ENCODE peak calls at places on chromosomes 2 and 18, in seven cellular contexts. T, W, Q, X, O, N and P are unnamed samples.

GRCh38 chr2:10495988-10496313 is 47.8 kb upstream of the ODC1 start:
- DNase-seq in T (no peak), W (no peak), Q (no peak), X (no peak), O (no peak), N (no peak), P (no peak)

GRCh38 chr18:79971986-79972385 is 7.5 kb downstream of the HSBP1L1 start:
- DNase-seq in T (no peak), W (no peak), Q (no peak), X (no peak), O (no peak), N (no peak), P (no peak)

GRCh38 chr2:86298411-86299390 is 38.7 kb downstream of the REEP1 start:
- DNase-seq in T (no peak), W (no peak), Q (no peak), X (no peak), O (no peak), N (no peak), P (no peak)

GRCh38 chr2:156892449-156893335 is 364.8 kb upstream of the GALNT5 start:
- DNase-seq in T (no peak), W (peak; percentile 60), Q (no peak), X (no peak), O (peak; percentile 9), N (no peak), P (no peak)

GRCh38 chr2:118403658-118404451 is 315.6 kb downstream of the INSIG2 start:
- DNase-seq in T (no peak), W (no peak), Q (no peak), X (no peak), O (no peak), N (no peak), P (no peak)

GRCh38 chr2:69890881-69891280 is 2.9 kb upstream of the SNRNP27 start:
- DNase-seq in T (no peak), W (no peak), Q (no peak), X (no peak), O (no peak), N (no peak), P (no peak)

GRCh38 chr2:184530239-184530638 is 68.1 kb upstream of the ZNF804A start:
- DNase-seq in T (no peak), W (no peak), Q (no peak), X (no peak), O (peak; percentile 4), N (peak; percentile 34), P (no peak)

GRCh38 chr18:77054606-77055428 is 77.8 kb downstream of the MBP start:
- DNase-seq in T (peak; percentile 75), W (peak; percentile 93), Q (peak; percentile 81), X (peak; percentile 56), O (peak; percentile 61), N (peak; percentile 93), P (peak; percentile 73)

DNA sequence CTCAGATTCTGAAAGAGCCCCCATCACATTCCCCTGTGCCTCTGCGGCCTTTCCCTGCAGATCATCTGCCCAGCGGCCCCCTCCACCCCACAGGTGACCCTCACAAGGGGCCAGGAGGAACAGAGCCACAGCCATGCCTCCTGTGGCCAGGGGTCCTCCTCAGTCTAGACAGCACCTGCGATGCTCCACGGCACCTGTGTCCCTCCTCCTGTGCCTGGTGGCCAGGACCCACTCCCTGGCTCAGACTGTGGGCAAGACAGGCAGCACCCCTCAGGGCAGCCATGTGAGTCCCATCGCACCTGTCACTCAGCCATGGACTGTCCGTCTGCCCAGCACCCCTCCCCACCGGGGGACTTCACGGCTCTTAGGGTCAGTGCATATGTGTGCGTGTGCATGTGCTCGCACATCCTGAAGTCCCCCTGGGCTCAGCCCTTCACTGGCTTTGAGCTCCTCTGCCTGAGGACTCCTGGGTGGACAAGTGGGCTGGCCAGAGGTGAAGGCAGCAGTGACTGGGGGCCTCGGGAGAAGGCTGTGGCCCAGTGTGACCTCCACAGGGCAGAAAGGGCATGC is 237.7 kb downstream of the ATAD2B start:
- DNase-seq in T (no peak), W (no peak), Q (no peak), X (no peak), O (no peak), N (no peak), P (no peak)
- TF ChIP-seq POLR2A in T (no peak), W (no peak), Q (no peak), X (no peak), O (no peak), N (no peak), P (no peak)

DNA sequence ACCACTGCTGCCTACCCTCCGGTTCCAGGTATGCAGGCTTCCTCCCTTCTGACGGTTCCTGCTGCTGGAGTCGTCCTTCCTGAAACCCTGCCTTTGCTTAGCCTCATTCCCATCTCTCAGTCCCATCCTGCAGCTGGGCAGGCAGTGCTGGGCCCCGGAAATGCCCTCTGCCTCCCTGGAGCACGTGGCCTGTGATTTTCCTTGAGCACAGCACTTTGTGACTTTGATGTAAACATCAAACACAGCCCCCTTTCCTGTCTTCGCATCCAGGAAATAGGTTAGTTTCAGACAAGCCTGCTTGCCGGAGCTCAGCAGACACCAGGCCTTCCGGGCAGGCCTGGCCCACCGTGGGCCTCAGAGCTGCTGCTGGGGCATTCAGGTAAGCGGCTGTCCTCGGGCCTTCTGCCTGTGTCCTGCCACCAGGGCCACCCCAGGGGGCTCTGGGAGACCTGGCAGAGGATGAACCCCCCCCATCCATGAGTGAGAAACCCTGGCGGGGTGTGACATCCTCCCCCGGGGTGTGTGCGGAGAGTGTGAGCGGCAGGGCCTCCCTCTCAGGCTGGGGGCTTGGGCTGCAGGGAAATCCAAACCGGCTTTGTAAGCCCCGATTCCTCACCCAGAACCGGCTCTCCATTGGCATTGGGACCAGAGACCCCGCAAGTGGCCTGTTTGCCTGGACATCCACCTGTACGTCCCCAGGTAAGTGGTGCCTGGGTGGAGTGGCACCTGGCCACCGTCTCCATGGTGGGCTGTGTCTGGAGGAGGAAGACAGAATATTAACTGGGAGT is at the start of gene ZAP70:
- DNase-seq in T (no peak), W (no peak), Q (no peak), X (no peak), O (peak; percentile 5), N (peak; percentile 65), P (no peak)
- TF ChIP-seq POLR2A in T (no peak), W (no peak), Q (no peak), X (no peak), O (no peak), N (no peak), P (no peak)

GRCh38 chr2:46460241-46460921 is 19.0 kb upstream of the TMEM247 start:
- DNase-seq in T (no peak), W (no peak), Q (peak; percentile 37), X (no peak), O (peak; percentile 47), N (no peak), P (peak; percentile 58)

GRCh38 chr2:46458763-46459505 is 20.4 kb upstream of the TMEM247 start:
- DNase-seq in T (no peak), W (no peak), Q (no peak), X (no peak), O (no peak), N (no peak), P (no peak)

GRCh38 chr2:46460991-46461715 is 18.2 kb upstream of the TMEM247 start:
- DNase-seq in T (peak; percentile 76), W (peak; percentile 65), Q (peak; percentile 69), X (peak; percentile 4), O (peak; percentile 77), N (peak; percentile 50), P (peak; percentile 77)

GRCh38 chr2:46461716-46462171 is 17.6 kb upstream of the TMEM247 start:
- DNase-seq in T (no peak), W (no peak), Q (no peak), X (no peak), O (no peak), N (no peak), P (no peak)

GRCh38 chr2:46459694-46460093 is 19.7 kb upstream of the TMEM247 start:
- DNase-seq in T (no peak), W (no peak), Q (no peak), X (no peak), O (no peak), N (no peak), P (no peak)
- TF ChIP-seq POLR2A in T (no peak), W (no peak), Q (no peak), X (no peak), O (no peak), N (no peak), P (no peak)

GRCh38 chr2:126656311-126657145 is 570 bp downstream of the GYPC start:
- DNase-seq in T (peak; percentile 32), W (peak; percentile 31), Q (peak; percentile 50), X (no peak), O (no peak), N (peak; percentile 89), P (peak; percentile 17)
- TF ChIP-seq POLR2A in T (no peak), W (no peak), Q (no peak), X (peak; percentile 2), O (peak; percentile 10), N (no peak), P (no peak)

GRCh38 chr2:23417310-23417709 is 32.3 kb downstream of the KLHL29 start:
- DNase-seq in T (no peak), W (no peak), Q (no peak), X (no peak), O (no peak), N (no peak), P (no peak)

GRCh38 chr2:23413641-23414040 is 28.7 kb downstream of the KLHL29 start:
- DNase-seq in T (no peak), W (no peak), Q (no peak), X (no peak), O (no peak), N (peak; percentile 38), P (no peak)

GRCh38 chr2:23412556-23413155 is 27.7 kb downstream of the KLHL29 start:
- DNase-seq in T (no peak), W (peak; percentile 82), Q (no peak), X (no peak), O (no peak), N (no peak), P (no peak)

GRCh38 chr2:23414106-23414505 is 29.1 kb downstream of the KLHL29 start:
- DNase-seq in T (no peak), W (no peak), Q (no peak), X (no peak), O (no peak), N (peak; percentile 54), P (no peak)

DNA sequence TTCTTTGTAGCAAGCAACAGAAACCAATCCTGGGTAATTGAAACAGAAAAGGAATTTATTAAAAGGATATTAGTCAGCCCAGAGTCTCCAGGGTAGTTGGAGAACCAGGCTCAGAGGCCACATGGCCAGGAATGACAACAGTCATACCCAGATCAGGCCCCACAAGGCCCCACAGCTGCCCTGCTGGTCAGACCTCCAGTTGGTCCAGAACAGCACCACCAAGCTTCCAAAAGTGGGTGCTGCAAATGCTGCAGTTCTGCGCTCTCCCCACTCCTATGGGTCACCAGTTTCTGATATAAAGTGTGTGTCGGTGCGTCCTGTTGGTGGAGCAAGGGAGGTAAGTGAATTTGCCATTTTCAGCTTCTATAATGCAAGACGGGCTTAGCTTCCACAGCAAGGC is 29.9 kb downstream of the KLHL29 start:
- DNase-seq in T (no peak), W (peak; percentile 48), Q (no peak), X (no peak), O (no peak), N (no peak), P (no peak)
- TF ChIP-seq POLR2A in T (no peak), W (no peak), Q (no peak), X (no peak), O (no peak), N (no peak), P (no peak)

GRCh38 chr2:122595065-122595464 is 839.6 kb downstream of the TSN start:
- DNase-seq in T (no peak), W (no peak), Q (no peak), X (no peak), O (no peak), N (no peak), P (no peak)

GRCh38 chr2:122598784-122599183 is 843.3 kb downstream of the TSN start:
- DNase-seq in T (no peak), W (no peak), Q (no peak), X (no peak), O (no peak), N (no peak), P (no peak)

GRCh38 chr2:122596541-122596940 is 841.1 kb downstream of the TSN start:
- DNase-seq in T (no peak), W (no peak), Q (no peak), X (no peak), O (no peak), N (no peak), P (no peak)
- TF ChIP-seq POLR2A in T (no peak), W (no peak), Q (no peak), X (no peak), O (no peak), N (no peak), P (no peak)